ENCODE peak calls at places on chromosomes 6 and 20, in six cellular contexts. B is H1, Q is HCT116, O is K562, R is GM12878, F is HepG2. P is an unnamed sample.

GRCh38 chr6:149752600-149752999 is 3.1 kb downstream of the PCMT1 start:
- DNase-seq in B (no peak), Q (no peak), O (no peak), R (no peak), F (no peak), P (no peak)

GRCh38 chr6:35722121-35722761 is 14.6 kb upstream of the ARMC12 start:
- DNase-seq in B (no peak), Q (no peak), O (no peak), R (no peak), F (no peak), P (no peak)

GRCh38 chr6:4405609-4406212 is 270.3 kb upstream of the ECI2 start:
- DNase-seq in B (no peak), Q (no peak), O (no peak), R (no peak), F (no peak), P (no peak)

GRCh38 chr6:20661721-20662120 is 127.5 kb downstream of the CDKAL1 start:
- DNase-seq in B (no peak), Q (no peak), O (no peak), R (no peak), F (no peak), P (no peak)

GRCh38 chr6:35764238-35764896 is 12.0 kb upstream of the CLPSL2 start:
- DNase-seq in B (peak; percentile 92), Q (peak; percentile 50), O (no peak), R (no peak), F (no peak), P (peak; percentile 78)

GRCh38 chr20:62202083-62202395 is 18.0 kb downstream of the HRH3 start:
- DNase-seq in B (no peak), Q (no peak), O (no peak), R (no peak), F (no peak), P (no peak)

GRCh38 chr20:57656252-57656820 is 36.1 kb upstream of the ZBP1 start:
- DNase-seq in B (no peak), Q (no peak), O (no peak), R (no peak), F (no peak), P (no peak)

GRCh38 chr6:169158182-169158573 is 95.5 kb downstream of the THBS2 start:
- DNase-seq in B (no peak), Q (no peak), O (no peak), R (no peak), F (no peak), P (no peak)

GRCh38 chr20:32562495-32562911 is 22.6 kb downstream of the NOL4L start:
- DNase-seq in B (no peak), Q (no peak), O (no peak), R (no peak), F (peak; percentile 47), P (no peak)

GRCh38 chr20:45935416-45936046 is 1.0 kb downstream of the PCIF1 start:
- DNase-seq in B (no peak), Q (no peak), O (no peak), R (no peak), F (no peak), P (no peak)

GRCh38 chr6:151009576-151009975 is 144.1 kb downstream of the MTHFD1L start:
- DNase-seq in B (peak; percentile 34), Q (no peak), O (no peak), R (no peak), F (no peak), P (peak; percentile 47)

GRCh38 chr20:3541887-3542721 is 71.3 kb downstream of the ATRN start:
- DNase-seq in B (no peak), Q (no peak), O (no peak), R (no peak), F (peak; percentile 98), P (no peak)

GRCh38 chr20:3547906-3548305 is 77.1 kb downstream of the ATRN start:
- DNase-seq in B (no peak), Q (no peak), O (no peak), R (no peak), F (peak; percentile 52), P (no peak)

GRCh38 chr20:3545401-3545925 is 74.6 kb downstream of the ATRN start:
- DNase-seq in B (no peak), Q (no peak), O (no peak), R (no peak), F (no peak), P (no peak)

GRCh38 chr20:3539708-3540107 is 68.9 kb downstream of the ATRN start:
- DNase-seq in B (no peak), Q (no peak), O (no peak), R (no peak), F (no peak), P (no peak)

GRCh38 chr20:3543901-3544507 is 73.2 kb downstream of the ATRN start:
- DNase-seq in B (no peak), Q (no peak), O (no peak), R (no peak), F (peak; percentile 78), P (no peak)
- TF ChIP-seq YY1 in B (no peak), Q (no peak), O (no peak), R (no peak), F (no peak), P (no peak)

GRCh38 chr6:2792330-2792729 is 27.1 kb downstream of the WRNIP1 start:
- DNase-seq in B (no peak), Q (peak; percentile 27), O (no peak), R (no peak), F (no peak), P (no peak)

GRCh38 chr6:2793491-2794151 is 28.4 kb downstream of the WRNIP1 start:
- DNase-seq in B (no peak), Q (no peak), O (no peak), R (no peak), F (no peak), P (no peak)

GRCh38 chr6:2794171-2794730 is 29.1 kb downstream of the WRNIP1 start:
- DNase-seq in B (no peak), Q (no peak), O (no peak), R (no peak), F (no peak), P (no peak)

GRCh38 chr6:2790588-2790987 is 25.4 kb downstream of the WRNIP1 start:
- DNase-seq in B (no peak), Q (no peak), O (no peak), R (no peak), F (no peak), P (no peak)

GRCh38 chr6:2791124-2792050 is 26.2 kb downstream of the WRNIP1 start:
- DNase-seq in B (no peak), Q (peak; percentile 75), O (peak; percentile 74), R (peak; percentile 13), F (peak; percentile 81), P (peak; percentile 40)
- TF ChIP-seq ZNF274 in B (no peak), Q (no peak), O (no peak), R (no peak), F (no peak), P (no peak)

DNA sequence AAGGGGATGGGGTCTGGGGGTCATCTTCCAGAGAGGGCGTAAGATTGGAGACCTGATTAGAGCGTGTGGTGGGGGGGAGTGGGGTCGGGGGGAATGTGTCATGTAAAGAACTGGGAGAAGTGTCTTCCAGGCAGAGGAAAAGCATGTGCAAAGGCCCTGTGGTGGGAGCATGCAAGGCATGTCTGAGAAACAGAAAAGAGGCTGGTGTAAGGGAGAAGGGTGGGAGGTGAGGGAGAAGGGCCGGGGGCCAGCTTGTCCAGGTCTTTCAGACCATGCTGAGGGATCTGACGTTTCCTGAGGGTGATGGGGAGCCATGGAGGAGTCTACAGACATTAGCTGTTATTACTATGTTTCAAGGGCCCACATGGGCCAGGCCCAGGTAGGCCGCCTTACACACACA is 30.4 kb upstream of the FKBP1A start:
- DNase-seq in B (no peak), Q (no peak), O (no peak), R (no peak), F (no peak), P (no peak)
- TF ChIP-seq YY1 in B (no peak), Q (no peak), O (no peak), R (no peak), F (no peak), P (no peak)

GRCh38 chr20:59764037-59764436 is 159.7 kb downstream of the PHACTR3 start:
- DNase-seq in B (no peak), Q (no peak), O (no peak), R (no peak), F (no peak), P (no peak)
- TF ChIP-seq ZNF274 in B (no peak), Q (no peak), O (no peak), R (no peak), F (no peak), P (no peak)

GRCh38 chr6:17469006-17469972 is 75.9 kb downstream of the CAP2 start:
- DNase-seq in B (no peak), Q (no peak), O (no peak), R (no peak), F (no peak), P (no peak)
- TF ChIP-seq YY1 in B (no peak), Q (no peak), O (no peak), R (no peak), F (no peak), P (no peak)